ENCODE peak calls at places on chromosome 1, in four cellular contexts. U, S, D and W are unnamed samples.

GRCh38 chr1:117959364-117959763 is 29.8 kb downstream of the WDR3 start:
- DNase-seq in U (no peak), S (no peak), D (no peak), W (peak; percentile 17)

GRCh38 chr1:224690576-224690975 is 74.5 kb downstream of the CNIH3 start:
- DNase-seq in U (no peak), S (no peak), D (no peak), W (no peak)

GRCh38 chr1:159958721-159959380 is 4.8 kb upstream of the SLAMF9 start:
- DNase-seq in U (no peak), S (no peak), D (no peak), W (no peak)

GRCh38 chr1:84615785-84616184 is 41.5 kb upstream of the CTBS start:
- DNase-seq in U (no peak), S (no peak), D (no peak), W (no peak)

GRCh38 chr1:28602536-28603439 is 10.7 kb downstream of the RAB42 start:
- DNase-seq in U (peak; percentile 43), S (peak; percentile 76), D (no peak), W (peak; percentile 89)

GRCh38 chr1:183806650-183807049 is 1.7 kb downstream of the RGL1 start:
- DNase-seq in U (no peak), S (no peak), D (no peak), W (peak; percentile 24)

GRCh38 chr1:36975642-36976041 is 58.7 kb downstream of the GRIK3 start:
- DNase-seq in U (no peak), S (no peak), D (no peak), W (no peak)

GRCh38 chr1:212452323-212453155 is 19.8 kb downstream of the NENF start:
- DNase-seq in U (no peak), S (peak; percentile 70), D (no peak), W (peak; percentile 65)

GRCh38 chr1:202145325-202146140 is 996 bp upstream of the ARL8A start:
- DNase-seq in U (peak; percentile 25), S (no peak), D (no peak), W (no peak)

GRCh38 chr1:61053712-61054608 is 28.4 kb upstream of the NFIA start:
- DNase-seq in U (no peak), S (no peak), D (peak; percentile 80), W (peak; percentile 24)

GRCh38 chr1:181149326-181150000 is 61.0 kb downstream of the IER5 start:
- DNase-seq in U (peak; percentile 74), S (no peak), D (no peak), W (no peak)

GRCh38 chr1:82931051-82931450 is 1067.9 kb downstream of the TTLL7 start:
- DNase-seq in U (no peak), S (no peak), D (no peak), W (no peak)

GRCh38 chr1:114025609-114026401 is 46.5 kb downstream of the OLFML3 start:
- DNase-seq in U (no peak), S (no peak), D (no peak), W (no peak)

GRCh38 chr1:211468595-211468994 is 23.4 kb downstream of the RD3 start:
- DNase-seq in U (no peak), S (peak; percentile 13), D (peak; percentile 62), W (no peak)

GRCh38 chr1:94020764-94021579 is 100.0 kb downstream of the ABCA4 start:
- DNase-seq in U (peak; percentile 23), S (peak; percentile 99), D (no peak), W (peak; percentile 69)

GRCh38 chr1:66315675-66316074 is 218.3 kb upstream of the SGIP1 start:
- DNase-seq in U (no peak), S (no peak), D (no peak), W (no peak)

GRCh38 chr1:109821831-109822745 is 58.4 kb upstream of the EPS8L3 start:
- DNase-seq in U (no peak), S (peak; percentile 80), D (peak; percentile 82), W (peak; percentile 78)

GRCh38 chr1:210159206-210159605 is 73.4 kb upstream of the SERTAD4 start:
- DNase-seq in U (no peak), S (no peak), D (no peak), W (no peak)

GRCh38 chr1:187042538-187042937 is 213.8 kb downstream of the PLA2G4A start:
- DNase-seq in U (no peak), S (no peak), D (no peak), W (no peak)

GRCh38 chr1:10900265-10900651 is 103.8 kb upstream of the CASZ1 start:
- DNase-seq in U (no peak), S (no peak), D (peak; percentile 25), W (no peak)

GRCh38 chr1:4053774-4054173 is 153.7 kb upstream of the C1orf174 start:
- DNase-seq in U (no peak), S (no peak), D (no peak), W (no peak)

GRCh38 chr1:31881698-31882000 is 56.5 kb downstream of the PTP4A2 start:
- DNase-seq in U (no peak), S (no peak), D (no peak), W (no peak)

GRCh38 chr1:31877544-31877943 is 60.6 kb downstream of the PTP4A2 start:
- DNase-seq in U (no peak), S (no peak), D (no peak), W (no peak)

GRCh38 chr1:31880957-31881697 is 57.0 kb downstream of the PTP4A2 start:
- DNase-seq in U (no peak), S (no peak), D (no peak), W (no peak)

GRCh38 chr1:31878018-31878417 is 60.1 kb downstream of the PTP4A2 start:
- DNase-seq in U (no peak), S (no peak), D (no peak), W (no peak)

GRCh38 chr1:31879981-31880608 is 58.1 kb downstream of the PTP4A2 start:
- DNase-seq in U (no peak), S (no peak), D (no peak), W (no peak)
- H3K4me3 ChIP-seq in U (no peak overlapping the region), S (no peak overlapping the region), D (no peak overlapping the region), W (no peak overlapping the region)

DNA sequence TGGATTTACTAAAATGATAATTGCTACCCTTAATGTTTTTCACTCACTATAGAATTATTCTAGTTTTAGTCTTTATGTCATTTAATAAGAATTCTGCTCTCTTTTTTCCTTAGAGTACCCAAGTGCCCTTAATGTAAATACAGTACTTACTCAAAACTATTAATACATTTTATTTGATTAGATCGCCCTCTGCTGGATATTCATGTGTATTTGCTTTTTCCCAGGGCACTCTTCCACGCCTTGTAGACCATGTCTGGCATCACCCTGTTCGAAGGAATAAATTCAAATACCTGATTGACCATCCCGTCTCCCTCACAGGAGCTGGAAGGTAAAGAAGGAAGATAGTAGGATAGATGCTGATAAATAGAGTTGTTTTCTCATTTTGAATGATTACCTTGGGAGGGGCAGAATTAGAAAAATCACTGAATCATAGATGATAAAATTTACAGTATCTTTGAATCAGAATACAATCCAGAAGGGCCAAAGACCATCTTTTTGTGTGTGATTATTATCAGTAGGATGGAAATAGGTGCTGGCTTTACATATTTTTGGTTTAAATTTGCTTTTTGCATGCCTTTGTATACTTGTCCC is 4.1 kb downstream of the AXDND1 start:
- DNase-seq in U (peak; percentile 23), S (peak; percentile 69), D (no peak), W (peak; percentile 39)
- TF ChIP-seq CTCF in U (peak; percentile 85), S (peak; percentile 69), D (peak; percentile 83), W (peak; percentile 48)

GRCh38 chr1:21060523-21060922 is 116.2 kb downstream of the EIF4G3 start:
- DNase-seq in U (no peak), S (no peak), D (no peak), W (no peak)
- H3K4me3 ChIP-seq in U (no peak overlapping the region), S (no peak overlapping the region), D (no peak overlapping the region), W (no peak overlapping the region)

DNA sequence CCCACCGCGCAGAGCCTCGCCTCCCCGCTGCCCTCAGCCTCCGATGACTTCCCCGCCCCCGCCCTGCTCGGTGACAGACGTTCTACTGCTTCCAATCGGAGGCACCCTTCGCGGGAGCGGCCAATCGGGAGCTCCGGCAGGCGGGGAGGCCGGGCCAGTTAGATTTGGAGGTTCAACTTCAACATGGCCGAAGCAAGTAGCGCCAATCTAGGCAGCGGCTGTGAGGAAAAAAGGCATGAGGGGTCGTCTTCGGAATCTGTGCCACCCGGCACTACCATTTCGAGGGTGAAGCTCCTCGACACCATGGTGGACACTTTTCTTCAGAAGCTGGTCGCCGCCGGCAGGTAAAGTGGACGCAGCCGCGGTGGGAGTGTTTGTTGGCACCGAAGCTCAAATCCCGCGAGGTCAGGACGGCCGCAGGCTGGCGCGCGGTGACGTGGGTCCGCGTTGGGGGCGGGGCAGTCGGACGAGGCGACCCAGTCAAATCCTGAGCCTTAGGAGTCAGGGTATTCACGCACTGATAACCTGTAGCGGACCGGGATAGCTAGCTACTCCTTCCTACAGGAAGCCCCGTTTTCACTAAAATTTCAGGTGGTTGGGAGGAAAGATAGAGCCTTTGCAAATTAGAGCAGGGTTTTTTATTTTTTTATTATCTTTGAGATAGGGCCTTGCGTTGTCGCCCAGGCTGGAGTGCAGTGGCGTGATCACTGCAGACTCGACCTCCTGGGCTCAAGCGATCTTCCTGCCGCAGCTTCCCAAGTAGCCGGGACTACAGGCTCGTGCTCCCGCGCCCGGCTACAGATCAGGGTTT is at the start of gene PMF1:
- DNase-seq in U (peak; percentile 95), S (peak; percentile 93), D (peak; percentile 98), W (peak; percentile 98)
- TF ChIP-seq CTCF in U (no peak), S (peak; percentile 4), D (no peak), W (no peak)

GRCh38 chr1:116751149-116751548 is 3.1 kb upstream of the CD2 start:
- DNase-seq in U (no peak), S (no peak), D (no peak), W (no peak)

GRCh38 chr1:116755681-116756080 is 1.5 kb downstream of the CD2 start:
- DNase-seq in U (no peak), S (no peak), D (no peak), W (no peak)

GRCh38 chr1:116755036-116755435 is 806 bp downstream of the CD2 start:
- DNase-seq in U (no peak), S (no peak), D (no peak), W (no peak)

GRCh38 chr1:116751626-116752025 is 2.6 kb upstream of the CD2 start:
- DNase-seq in U (no peak), S (no peak), D (no peak), W (no peak)

GRCh38 chr1:116754203-116754977 is at the start of gene CD2:
- DNase-seq in U (peak; percentile 59), S (no peak), D (no peak), W (no peak)
- H3K4me3 ChIP-seq in U (peak within 1 kb of the TSS; percentile 84), S (no peak within 1 kb of the TSS), D (no peak within 1 kb of the TSS), W (no peak within 1 kb of the TSS)

GRCh38 chr1:182392045-182393028 is 747 bp upstream of the GLUL start:
- DNase-seq in U (no peak), S (peak; percentile 43), D (no peak), W (peak; percentile 68)

GRCh38 chr1:182388392-182389134 is 3.0 kb downstream of the GLUL start:
- DNase-seq in U (no peak), S (no peak), D (no peak), W (no peak)

GRCh38 chr1:182391362-182392044 is at the start of gene GLUL:
- DNase-seq in U (peak; percentile 57), S (peak; percentile 90), D (peak; percentile 97), W (peak; percentile 95)

GRCh38 chr1:182389619-182390047 is 2.0 kb downstream of the GLUL start:
- DNase-seq in U (no peak), S (peak; percentile 25), D (no peak), W (no peak)

GRCh38 chr1:182391028-182391361 is 595 bp downstream of the GLUL start:
- DNase-seq in U (no peak), S (no peak), D (no peak), W (no peak)
- TF ChIP-seq CTCF in U (no peak), S (peak; percentile 29), D (no peak), W (no peak)